ENCODE peak calls at places on chromosome 17, in five cellular contexts. V is SK-N-SH, L is body of pancreas, N is heart left ventricle, G is GM23338. Y is an unnamed sample.

GRCh38 chr17:7511108-7511507 is 26.9 kb downstream of the POLR2A start:
- DNase-seq in V (no peak), L (no peak), N (no peak), G (no peak), Y (no peak)

GRCh38 chr17:72592242-72592966 is 471.6 kb downstream of the SOX9 start:
- DNase-seq in V (peak; percentile 99), L (peak; percentile 72), N (peak; percentile 57), G (peak; percentile 86), Y (peak; percentile 60)

GRCh38 chr17:12074346-12074745 is 53.7 kb downstream of the MAP2K4 start:
- DNase-seq in V (no peak), L (no peak), N (no peak), G (no peak), Y (no peak)

GRCh38 chr17:69468211-69468610 is 53.7 kb downstream of the MAP2K6 start:
- DNase-seq in V (no peak), L (no peak), N (no peak), G (no peak), Y (no peak)

GRCh38 chr17:15343749-15344148 is 2.4 kb upstream of the TEKT3 start:
- DNase-seq in V (no peak), L (no peak), N (no peak), G (no peak), Y (no peak)

GRCh38 chr17:29930399-29931010 is 477 bp upstream of the SSH2 start:
- DNase-seq in V (no peak), L (no peak), N (no peak), G (peak; percentile 55), Y (no peak)

GRCh38 chr17:82656266-82656665 is 8.0 kb upstream of the WDR45B start:
- DNase-seq in V (no peak), L (no peak), N (no peak), G (no peak), Y (no peak)

GRCh38 chr17:79036609-79037008 is 12.6 kb downstream of the C1QTNF1 start:
- DNase-seq in V (no peak), L (peak; percentile 36), N (no peak), G (no peak), Y (no peak)

GRCh38 chr17:59370580-59371299 is 39.3 kb downstream of the YPEL2 start:
- DNase-seq in V (no peak), L (peak; percentile 38), N (no peak), G (peak; percentile 18), Y (no peak)

GRCh38 chr17:34675605-34676004 is 96.2 kb downstream of the TMEM132E start:
- DNase-seq in V (no peak), L (no peak), N (no peak), G (no peak), Y (no peak)

GRCh38 chr17:27523712-27524111 is 67.5 kb downstream of the KSR1 start:
- DNase-seq in V (no peak), L (no peak), N (no peak), G (no peak), Y (no peak)

GRCh38 chr17:39096435-39097158 is 54.8 kb downstream of the PLXDC1 start:
- DNase-seq in V (no peak), L (peak; percentile 36), N (no peak), G (no peak), Y (peak; percentile 66)

GRCh38 chr17:79515646-79516604 is 94.9 kb downstream of the RBFOX3 start:
- DNase-seq in V (no peak), L (no peak), N (no peak), G (no peak), Y (no peak)

GRCh38 chr17:78013683-78014467 is 55.4 kb downstream of the TNRC6C start:
- DNase-seq in V (peak; percentile 71), L (peak; percentile 69), N (peak; percentile 54), G (peak; percentile 83), Y (peak; percentile 35)

GRCh38 chr17:5644065-5644464 is 59.8 kb upstream of the NLRP1 start:
- DNase-seq in V (no peak), L (no peak), N (no peak), G (no peak), Y (no peak)

GRCh38 chr17:62139141-62139540 is 74.1 kb upstream of the MED13 start:
- DNase-seq in V (no peak), L (no peak), N (no peak), G (no peak), Y (no peak)

GRCh38 chr17:20202141-20202574 is 193.0 kb downstream of the SPECC1 start:
- DNase-seq in V (no peak), L (no peak), N (no peak), G (peak; percentile 83), Y (no peak)

GRCh38 chr17:17698869-17699351 is 17.7 kb downstream of the RAI1 start:
- DNase-seq in V (no peak), L (no peak), N (no peak), G (peak; percentile 70), Y (no peak)

GRCh38 chr17:36524428-36524876 is 10.2 kb downstream of the MYO19 start:
- DNase-seq in V (no peak), L (no peak), N (no peak), G (no peak), Y (no peak)

GRCh38 chr17:46009681-46010596 is 10.9 kb downstream of the STH start:
- DNase-seq in V (no peak), L (no peak), N (no peak), G (no peak), Y (no peak)

GRCh38 chr17:61753696-61754095 is 109.6 kb downstream of the BRIP1 start:
- DNase-seq in V (no peak), L (no peak), N (no peak), G (no peak), Y (no peak)

GRCh38 chr17:22703204-22703603 is 1010.9 kb downstream of the KCNJ18 start:
- DNase-seq in V (peak; percentile 58), L (no peak), N (no peak), G (no peak), Y (no peak)

GRCh38 chr17:40038882-40039513 is 15.2 kb downstream of the MED24 start:
- DNase-seq in V (peak; percentile 80), L (peak; percentile 81), N (peak; percentile 82), G (peak; percentile 80), Y (no peak)

GRCh38 chr17:65696739-65697394 is 135.4 kb upstream of the AXIN2 start:
- DNase-seq in V (no peak), L (no peak), N (no peak), G (no peak), Y (no peak)

GRCh38 chr17:65697661-65698060 is 136.2 kb upstream of the AXIN2 start:
- DNase-seq in V (no peak), L (no peak), N (no peak), G (no peak), Y (no peak)

GRCh38 chr17:65698381-65699061 is 137.1 kb upstream of the AXIN2 start:
- DNase-seq in V (no peak), L (peak; percentile 14), N (no peak), G (peak; percentile 47), Y (no peak)

GRCh38 chr17:65690626-65691310 is 129.3 kb upstream of the AXIN2 start:
- DNase-seq in V (no peak), L (no peak), N (no peak), G (no peak), Y (no peak)

GRCh38 chr17:65694601-65695000 is 133.2 kb upstream of the AXIN2 start:
- DNase-seq in V (no peak), L (no peak), N (no peak), G (no peak), Y (no peak)
- H3K36me3 ChIP-seq in V (no peaks in the 10 kb centered on the region), L (no peaks in the 10 kb centered on the region), N (no peaks in the 10 kb centered on the region), G (no peaks in the 10 kb centered on the region), Y (no peaks in the 10 kb centered on the region)

GRCh38 chr17:76271669-76272540 is 6.8 kb downstream of the UBALD2 start:
- DNase-seq in V (peak; percentile 58), L (peak; percentile 81), N (no peak), G (peak; percentile 70), Y (peak; percentile 44)
- H3K4me1 ChIP-seq in V (peaks cover 16% of the 10 kb centered on the region), L (peaks cover 54% of the 10 kb centered on the region), N (peaks cover 48% of the 10 kb centered on the region), G (peaks cover 27% of the 10 kb centered on the region), Y (peaks cover 74% of the 10 kb centered on the region)

GRCh38 chr17:41986634-41987033 is 20.0 kb downstream of the CNP start:
- DNase-seq in V (no peak), L (no peak), N (no peak), G (no peak), Y (no peak)
- H3K36me3 ChIP-seq in V (peaks cover 77% of the 10 kb centered on the region), L (peaks cover 45% of the 10 kb centered on the region), N (peaks cover 100% of the 10 kb centered on the region), G (peaks cover 83% of the 10 kb centered on the region), Y (peaks cover 68% of the 10 kb centered on the region)

GRCh38 chr17:76752006-76752405 is 14.1 kb downstream of the MFSD11 start:
- DNase-seq in V (no peak), L (no peak), N (no peak), G (no peak), Y (no peak)

GRCh38 chr17:76748657-76749056 is 10.7 kb downstream of the MFSD11 start:
- DNase-seq in V (no peak), L (no peak), N (no peak), G (no peak), Y (no peak)

GRCh38 chr17:76753061-76753961 is 15.4 kb downstream of the MFSD11 start:
- DNase-seq in V (no peak), L (no peak), N (no peak), G (no peak), Y (no peak)

GRCh38 chr17:76747716-76748360 is 9.9 kb downstream of the MFSD11 start:
- DNase-seq in V (no peak), L (no peak), N (no peak), G (no peak), Y (no peak)

GRCh38 chr17:76751416-76751993 is 13.6 kb downstream of the MFSD11 start:
- DNase-seq in V (no peak), L (no peak), N (no peak), G (no peak), Y (no peak)
- H3K4me1 ChIP-seq in V (no peaks in the 10 kb centered on the region), L (no peaks in the 10 kb centered on the region), N (peaks cover 4% of the 10 kb centered on the region), G (no peaks in the 10 kb centered on the region), Y (peaks cover 27% of the 10 kb centered on the region)

Y was measured in CD8-positive, alpha-beta memory T cell.